ENCODE peak calls at places on chromosome 21, in seven cellular contexts. A is adipocyte, M is uterus, V is neuronal stem cell, S is GM23338, C is aorta, X is psoas muscle. Q is an unnamed sample.
A peak's percentile ranks its signal among the peaks of the same experiment; 100 is the strongest.

GRCh38 chr21:33836408-33836807 is 79.2 kb downstream of the ATP5PO start:
- DNase-seq in X (no peak), S (no peak), M (no peak), A (no peak), C (no peak), V (no peak), Q (no peak)

GRCh38 chr21:25735895-25736597 is 1.3 kb downstream of the GABPA start:
- DNase-seq in S (peak; percentile 35), C (no peak), M (no peak), A (peak; percentile 70), V (no peak), X (no peak), Q (no peak)

GRCh38 chr21:31092867-31093266 is 54.6 kb upstream of the KRTAP19-8 start:
- DNase-seq in M (no peak), A (no peak), X (no peak), V (no peak), C (no peak), S (no peak), Q (no peak)

GRCh38 chr21:33088384-33088783 is 18.4 kb downstream of the OLIG1 start:
- DNase-seq in V (no peak), C (no peak), X (no peak), S (no peak), M (no peak), A (no peak), Q (no peak)

GRCh38 chr21:38683222-38683621 is 122.5 kb upstream of the ETS2 start:
- DNase-seq in M (no peak), C (no peak), V (no peak), S (no peak), X (no peak), A (peak; percentile 54), Q (no peak)

GRCh38 chr21:38438476-38438893 is 59.8 kb downstream of the ERG start:
- DNase-seq in C (peak; percentile 90), X (peak; percentile 60), S (no peak), M (peak; percentile 39), V (no peak), A (no peak), Q (no peak)

GRCh38 chr21:16028163-16028562 is 298.4 kb downstream of the USP25 start:
- DNase-seq in X (no peak), V (no peak), S (no peak), C (no peak), A (no peak), M (no peak), Q (no peak)

GRCh38 chr21:19290328-19290727 is 886.7 kb upstream of the TMPRSS15 start:
- DNase-seq in M (no peak), V (no peak), A (no peak), S (no peak), C (no peak), X (no peak), Q (no peak)

GRCh38 chr21:39633770-39634181 is 21.0 kb downstream of the B3GALT5 start:
- DNase-seq in V (no peak), C (no peak), M (no peak), S (no peak), X (no peak), A (peak; percentile 94), Q (no peak)

GRCh38 chr21:39822042-39822441 is 45.2 kb upstream of the PCP4 start:
- DNase-seq in V (no peak), A (no peak), M (no peak), C (no peak), S (no peak), X (no peak), Q (no peak)

GRCh38 chr21:31872452-31873274 is at the start of gene HUNK:
- DNase-seq in C (peak; percentile 78), V (peak; percentile 73), M (peak; percentile 42), A (peak; percentile 76), S (peak; percentile 73), X (peak; percentile 58), Q (peak; percentile 91)

GRCh38 chr21:26495283-26495849 is 77.7 kb downstream of the CYYR1 start:
- DNase-seq in S (no peak), M (no peak), V (no peak), A (no peak), C (no peak), X (no peak), Q (no peak)

GRCh38 chr21:39164523-39164922 is 18.7 kb downstream of the PSMG1 start:
- DNase-seq in S (no peak), C (no peak), X (no peak), M (no peak), V (no peak), A (no peak), Q (no peak)

GRCh38 chr21:26836546-26836945 is 8.7 kb downstream of the ADAMTS1 start:
- DNase-seq in X (no peak), M (no peak), A (no peak), C (no peak), S (no peak), V (no peak), Q (no peak)

GRCh38 chr21:14474995-14475394 is 71.1 kb downstream of the SAMSN1 start:
- DNase-seq in S (no peak), M (no peak), C (no peak), X (no peak), A (no peak), V (no peak), Q (no peak)

GRCh38 chr21:16829532-16829931 is 683.3 kb upstream of the CXADR start:
- DNase-seq in M (no peak), C (no peak), V (no peak), A (no peak), S (peak; percentile 63), X (no peak), Q (no peak)

GRCh38 chr21:32238063-32238462 is 40.8 kb downstream of the MIS18A start:
- DNase-seq in V (no peak), C (no peak), X (no peak), M (no peak), A (no peak), S (no peak), Q (no peak)

GRCh38 chr21:34345892-34346291 is 17.9 kb upstream of the KCNE2 start:
- DNase-seq in M (no peak), C (no peak), V (no peak), X (no peak), S (no peak), A (peak; percentile 47), Q (no peak)

GRCh38 chr21:25994758-25995163 is 175.8 kb downstream of the APP start:
- DNase-seq in X (no peak), C (no peak), S (no peak), V (no peak), M (no peak), A (no peak), Q (no peak)

DNA sequence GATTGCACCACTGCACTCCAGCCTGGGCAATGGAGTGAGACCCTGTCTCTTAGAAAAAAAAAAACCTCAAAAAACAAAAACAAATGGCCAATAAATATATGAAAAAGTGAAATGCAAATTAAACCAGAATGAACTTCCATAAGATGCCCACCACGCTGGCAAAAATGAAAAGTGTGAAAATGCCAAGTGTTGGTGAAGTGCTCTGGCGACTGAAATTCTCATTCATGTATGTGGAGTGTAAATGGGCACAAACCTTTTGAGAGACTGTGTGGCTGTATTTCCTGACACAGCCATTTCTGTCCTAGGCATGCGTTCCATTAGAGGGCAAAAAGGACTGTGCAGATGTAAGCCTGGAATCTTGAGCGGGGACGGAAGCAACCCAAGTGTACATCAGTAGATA is 18.3 kb downstream of the YBEY start:
- DNase-seq in V (no peak), A (no peak), X (no peak), C (no peak), S (no peak), M (no peak), Q (no peak)
- H3K27me3 ChIP-seq in V (no peaks in the 10 kb centered on the region), A (no peaks in the 10 kb centered on the region), X (no peaks in the 10 kb centered on the region), C (no peaks in the 10 kb centered on the region), S (no peaks in the 10 kb centered on the region), M (no peaks in the 10 kb centered on the region), Q (no peaks in the 10 kb centered on the region)

GRCh38 chr21:45056505-45056904 is 17.9 kb upstream of the ADARB1 start:
- DNase-seq in V (no peak), S (no peak), A (no peak), M (no peak), C (no peak), X (no peak), Q (no peak)
- H3K27me3 ChIP-seq in V (no peaks in the 10 kb centered on the region), S (no peaks in the 10 kb centered on the region), A (peaks cover 54% of the 10 kb centered on the region), M (no peaks in the 10 kb centered on the region), C (no peaks in the 10 kb centered on the region), X (peaks cover 2% of the 10 kb centered on the region), Q (no peaks in the 10 kb centered on the region)

GRCh38 chr21:29678616-29679015 is 261.2 kb downstream of the GRIK1 start:
- DNase-seq in C (no peak), X (no peak), S (no peak), M (no peak), V (no peak), A (no peak), Q (no peak)
- H3K27me3 ChIP-seq in C (no peaks in the 10 kb centered on the region), X (no peaks in the 10 kb centered on the region), S (no peaks in the 10 kb centered on the region), M (no peaks in the 10 kb centered on the region), V (no peaks in the 10 kb centered on the region), A (no peaks in the 10 kb centered on the region), Q (no peaks in the 10 kb centered on the region)

DNA sequence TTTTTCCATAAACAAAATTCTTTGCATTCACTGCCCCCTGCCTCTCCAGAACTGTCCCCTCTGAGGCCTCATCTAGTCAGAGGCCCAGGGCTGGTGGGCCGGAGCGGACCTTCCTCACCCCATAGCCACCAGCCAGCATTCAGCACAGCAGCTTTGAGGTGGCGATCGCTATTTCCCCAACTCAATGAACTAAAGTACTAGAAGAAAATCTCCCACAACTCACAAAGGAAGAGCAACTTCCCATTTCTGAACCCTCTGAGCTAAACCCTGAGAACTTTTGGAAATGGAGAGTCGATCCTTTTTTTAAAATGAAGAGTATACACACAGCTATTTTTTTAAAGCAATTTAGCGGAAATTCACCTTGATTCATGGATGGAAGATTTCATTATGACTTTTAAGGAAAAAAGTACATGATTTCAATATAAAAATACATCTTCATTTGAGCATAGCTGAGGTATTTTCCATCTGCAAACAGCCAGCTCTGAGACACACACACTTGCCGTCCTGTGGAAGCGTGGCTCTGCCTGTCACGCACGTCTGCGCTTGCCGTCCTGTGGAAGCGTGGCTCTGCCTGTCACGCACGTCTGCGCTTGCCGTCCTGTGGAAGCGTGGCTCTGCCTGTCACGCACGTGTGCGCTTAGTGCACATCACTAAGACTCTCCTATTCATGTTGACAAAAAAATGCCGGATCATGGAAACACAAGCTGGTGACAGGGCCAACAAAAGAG is 68.9 kb downstream of the SLC37A1 start:
- DNase-seq in V (no peak), C (no peak), X (no peak), A (no peak), S (no peak), M (no peak), Q (no peak)
- H3K27me3 ChIP-seq in V (no peaks in the 10 kb centered on the region), C (no peaks in the 10 kb centered on the region), X (no peaks in the 10 kb centered on the region), A (peaks cover 10% of the 10 kb centered on the region), S (no peaks in the 10 kb centered on the region), M (no peaks in the 10 kb centered on the region), Q (no peaks in the 10 kb centered on the region)

DNA sequence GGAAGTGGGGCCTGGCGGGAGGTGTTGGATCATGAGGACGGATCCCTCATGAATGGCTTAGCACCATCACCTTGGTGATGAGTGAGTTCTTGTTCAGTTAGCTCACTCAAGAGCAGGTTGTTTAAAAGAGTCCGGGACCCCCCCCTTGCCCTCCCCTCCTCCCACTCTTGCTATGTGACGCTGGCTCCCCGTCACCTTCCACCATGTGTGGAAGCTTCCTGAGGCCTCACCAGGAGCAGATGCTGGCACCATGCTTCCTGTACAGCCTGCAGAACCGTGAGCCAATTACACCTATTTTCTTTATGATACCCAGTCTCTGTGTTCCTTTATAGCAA is 3.0 kb upstream of the SLC19A1 start:
- DNase-seq in S (no peak), M (no peak), V (no peak), C (peak; percentile 37), X (no peak), A (no peak), Q (no peak)
- H3K27me3 ChIP-seq in S (no peaks in the 10 kb centered on the region), M (no peaks in the 10 kb centered on the region), V (no peaks in the 10 kb centered on the region), C (no peaks in the 10 kb centered on the region), X (peaks cover 2% of the 10 kb centered on the region), A (peaks cover 7% of the 10 kb centered on the region), Q (no peaks in the 10 kb centered on the region)